ENCODE peak calls at places on chromosomes 5 and 9, in nine cellular contexts. Y is neural progenitor cell, V is HCT116, G is GM23338, W is SK-N-SH, Q is GM23248, J is hepatocyte, C is OCI-LY7, T is MM.1S. O is an unnamed sample.

GRCh38 chr9:13110766-13111400 is 168.6 kb downstream of the MPDZ start:
- DNase-seq in Y (no peak), V (no peak), G (no peak), W (no peak), Q (peak; percentile 52), J (no peak), C (no peak), T (no peak), O (no peak)

GRCh38 chr5:159061834-159062530 is 37.7 kb downstream of the EBF1 start:
- DNase-seq in Y (peak; percentile 96), V (no peak), G (peak; percentile 65), W (peak; percentile 46), Q (peak; percentile 46), J (no peak), C (no peak), T (no peak), O (no peak)

GRCh38 chr5:8726383-8727036 is 819.4 kb downstream of the SEMA5A start:
- DNase-seq in Y (no peak), V (no peak), G (peak; percentile 9), W (no peak), Q (no peak), J (no peak), C (no peak), T (no peak), O (no peak)

GRCh38 chr9:121958530-121958929 is 134.6 kb downstream of the TTLL11 start:
- DNase-seq in Y (no peak), V (no peak), G (no peak), W (no peak), Q (peak; percentile 20), J (no peak), C (no peak), T (no peak), O (peak; percentile 73)

GRCh38 chr9:119026120-119026519 is 343.1 kb downstream of the BRINP1 start:
- DNase-seq in Y (no peak), V (no peak), G (no peak), W (peak; percentile 16), Q (peak; percentile 71), J (no peak), C (no peak), T (no peak), O (no peak)

GRCh38 chr5:100900796-100901731 is 2.0 kb downstream of the ST8SIA4 start:
- DNase-seq in Y (peak; percentile 78), V (no peak), G (peak; percentile 88), W (no peak), Q (peak; percentile 74), J (peak; percentile 70), C (peak; percentile 95), T (peak; percentile 94), O (peak; percentile 68)

GRCh38 chr5:77893225-77893860 is 117.2 kb upstream of the TBCA start:
- DNase-seq in Y (no peak), V (peak; percentile 79), G (no peak), W (no peak), Q (peak; percentile 97), J (peak; percentile 66), C (no peak), T (no peak), O (peak; percentile 97)

GRCh38 chr9:111050819-111051218 is 12.5 kb upstream of the LPAR1 start:
- DNase-seq in Y (no peak), V (no peak), G (no peak), W (no peak), Q (peak; percentile 36), J (no peak), C (no peak), T (no peak), O (no peak)

GRCh38 chr9:22622823-22623222 is 176.2 kb downstream of the DMRTA1 start:
- DNase-seq in Y (no peak), V (no peak), G (no peak), W (no peak), Q (no peak), J (no peak), C (no peak), T (no peak), O (no peak)

GRCh38 chr5:34959323-34959722 is 30.0 kb downstream of the DNAJC21 start:
- DNase-seq in Y (no peak), V (no peak), G (no peak), W (no peak), Q (peak; percentile 63), J (peak; percentile 40), C (no peak), T (peak; percentile 86), O (peak; percentile 75)

GRCh38 chr9:127311239-127311741 is 46.7 kb downstream of the GARNL3 start:
- DNase-seq in Y (peak; percentile 55), V (peak; percentile 1), G (peak; percentile 69), W (no peak), Q (peak; percentile 89), J (peak; percentile 53), C (peak; percentile 11), T (no peak), O (peak; percentile 86)

GRCh38 chr5:74081126-74081525 is 455.1 kb downstream of the ARHGEF28 start:
- DNase-seq in Y (peak; percentile 13), V (no peak), G (no peak), W (no peak), Q (no peak), J (no peak), C (no peak), T (no peak), O (no peak)

GRCh38 chr5:58871648-58872242 is 288.9 kb downstream of the RAB3C start:
- DNase-seq in Y (peak; percentile 39), V (peak; percentile 28), G (peak; percentile 65), W (peak; percentile 26), Q (peak; percentile 47), J (peak; percentile 38), C (peak; percentile 27), T (peak; percentile 56), O (peak; percentile 57)

GRCh38 chr5:53055359-53055758 is 54.2 kb downstream of the MOCS2 start:
- DNase-seq in Y (no peak), V (no peak), G (no peak), W (no peak), Q (no peak), J (no peak), C (no peak), T (no peak), O (no peak)

GRCh38 chr5:95191330-95191729 is 93.6 kb downstream of the MCTP1 start:
- DNase-seq in Y (no peak), V (no peak), G (no peak), W (no peak), Q (no peak), J (no peak), C (no peak), T (no peak), O (no peak)

GRCh38 chr5:53111139-53111538 is 1.6 kb upstream of the MOCS2 start:
- DNase-seq in Y (no peak), V (no peak), G (no peak), W (no peak), Q (no peak), J (no peak), C (no peak), T (no peak), O (no peak)

DNA sequence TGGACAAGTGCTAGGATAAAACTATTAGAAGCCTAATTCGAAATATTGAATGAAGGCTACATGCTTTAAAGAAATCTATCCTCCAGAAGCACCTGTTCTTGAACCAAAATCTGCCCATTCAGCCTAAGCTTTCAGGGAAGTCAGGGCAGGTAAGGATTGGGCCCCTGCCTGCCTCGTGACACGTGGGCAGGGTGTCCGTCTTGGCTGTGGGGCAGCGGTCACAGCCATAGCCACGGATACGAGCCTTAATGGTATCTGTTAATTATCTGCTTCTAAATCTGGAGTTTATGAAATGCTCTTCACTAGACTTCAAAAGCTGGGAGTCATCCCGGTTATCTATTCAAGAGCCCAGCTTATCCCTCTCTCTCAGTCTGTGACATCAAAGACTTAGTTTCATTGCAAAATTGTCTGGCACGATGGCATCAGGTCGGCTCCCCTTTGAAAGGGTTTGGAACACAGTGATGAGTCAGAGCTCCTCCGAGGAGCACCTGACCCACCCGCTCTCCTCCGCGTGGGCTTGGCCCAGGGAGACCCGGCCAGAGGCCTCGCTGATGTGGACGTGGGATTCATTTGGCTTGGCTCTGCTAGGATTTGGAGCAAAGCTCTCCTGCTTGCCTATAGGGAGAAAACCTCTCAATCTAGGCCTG is 135.9 kb downstream of the MACROH2A1 start:
- DNase-seq in Y (no peak), V (peak; percentile 73), G (no peak), W (no peak), Q (no peak), J (peak; percentile 72), C (no peak), T (no peak), O (no peak)
- H3K27ac ChIP-seq in Y (no peak overlapping the region), V (no peak overlapping the region), G (no peak overlapping the region), W (no peak overlapping the region), Q (no peak overlapping the region), J (peak overlapping the region; percentile 68), C (no peak overlapping the region), T (no peak overlapping the region), O (no peak overlapping the region)

DNA sequence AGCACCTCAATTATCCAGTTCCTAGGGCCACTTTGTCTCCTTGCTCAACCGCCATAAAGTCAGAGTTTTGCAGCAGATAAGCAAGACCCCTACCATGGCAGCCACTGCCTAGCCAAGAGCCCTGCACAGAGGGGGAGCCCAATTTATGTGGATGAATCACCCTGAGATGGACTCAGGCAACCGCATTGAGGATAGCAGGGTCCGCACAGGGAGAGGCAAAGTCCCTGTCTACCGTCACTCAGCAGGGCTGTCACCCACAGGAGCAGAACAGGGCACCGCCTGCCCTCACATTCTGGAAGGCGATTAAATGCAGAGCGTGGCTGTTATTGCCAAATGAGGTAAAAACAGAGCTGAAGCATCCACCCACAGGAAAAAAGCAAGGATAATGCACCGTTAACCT is 1.7 kb downstream of the FBP2 start:
- DNase-seq in Y (no peak), V (no peak), G (no peak), W (peak; percentile 35), Q (no peak), J (no peak), C (no peak), T (no peak), O (no peak)
- TF ChIP-seq EZH2phosphoT487 in Y (no peak), V (no peak), G (no peak), W (no peak), Q (no peak), J (no peak), C (no peak), T (no peak), O (no peak)

DNA sequence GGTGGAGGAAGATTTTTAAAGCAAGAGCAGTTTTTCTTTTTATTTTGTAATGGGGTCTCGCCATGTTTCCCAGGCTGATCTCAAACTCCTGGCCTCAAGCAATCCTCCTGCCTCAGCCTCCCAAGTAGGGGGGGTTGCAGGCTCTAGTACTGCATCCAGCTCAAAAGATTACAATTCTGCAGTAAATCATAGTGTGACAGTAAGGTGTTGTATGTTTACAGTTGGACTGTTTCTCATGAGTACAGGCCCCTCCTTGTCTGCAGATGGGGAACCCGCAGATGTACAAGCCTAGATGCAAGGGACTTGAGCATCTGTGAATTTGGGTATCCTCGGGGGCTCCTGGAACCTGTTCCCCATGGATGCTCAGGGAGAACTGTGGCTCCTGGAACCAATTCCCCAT is 3.3 kb downstream of the CCT5 start:
- DNase-seq in Y (no peak), V (no peak), G (no peak), W (no peak), Q (no peak), J (no peak), C (no peak), T (no peak), O (no peak)
- H3K4me2 ChIP-seq in Y (no peak overlapping the region), V (no peak overlapping the region), G (no peak overlapping the region), W (no peak overlapping the region), Q (no peak overlapping the region), J (no peak overlapping the region), C (peak overlapping the region; percentile 56), T (no peak overlapping the region), O (peak overlapping the region; percentile 88)

DNA sequence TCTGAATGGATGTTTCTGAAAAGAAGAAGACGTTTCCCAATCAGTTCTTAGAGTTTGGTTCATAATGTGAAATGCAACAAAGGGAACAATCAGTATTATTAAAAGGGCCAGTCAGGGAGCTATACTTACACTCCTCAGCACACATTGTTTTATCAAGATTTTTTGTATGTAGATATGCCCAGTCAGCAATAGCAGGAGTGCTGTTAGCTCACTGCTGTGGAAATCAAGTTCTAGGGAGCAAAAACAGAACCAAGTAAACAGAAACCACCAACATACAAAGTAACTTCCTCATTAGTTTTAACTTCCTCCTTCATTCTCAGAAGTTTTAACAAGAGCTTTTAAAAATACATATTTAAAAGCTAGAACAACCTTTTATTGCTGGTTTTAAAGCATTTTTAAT is 178.7 kb downstream of the ADAMTS12 start:
- DNase-seq in Y (no peak), V (no peak), G (no peak), W (no peak), Q (no peak), J (no peak), C (no peak), T (peak; percentile 48), O (no peak)
- H3K27ac ChIP-seq in Y (no peak overlapping the region), V (no peak overlapping the region), G (no peak overlapping the region), W (no peak overlapping the region), Q (no peak overlapping the region), J (no peak overlapping the region), C (no peak overlapping the region), T (peak overlapping the region; percentile 24), O (no peak overlapping the region)